ENCODE peak calls at places on chromosomes 2 and 18, in nine cellular contexts. One of them, this sample, is unnamed.

GRCh38 chr2:3283206-3283605 is 94.4 kb downstream of the EIPR1 start:
- DNase-seq in IMR-90: no peak
- DNase-seq in RWPE2: no peak
- DNase-seq in breast epithelium: no peak
- DNase-seq in upper lobe of right lung: no peak
- DNase-seq in OCI-LY7: no peak
- DNase-seq in upper lobe of left lung: peak; percentile 10
- DNase-seq in A549: no peak
- DNase-seq in neural progenitor cell: no peak
- DNase-seq in this sample: no peak

GRCh38 chr2:165055081-165055879 is 100.0 kb upstream of the SLC38A11 start:
- DNase-seq in upper lobe of left lung: no peak
- DNase-seq in IMR-90: peak; percentile 22
- DNase-seq in A549: peak; percentile 42
- DNase-seq in breast epithelium: no peak
- DNase-seq in neural progenitor cell: no peak
- DNase-seq in OCI-LY7: no peak
- DNase-seq in RWPE2: no peak
- DNase-seq in upper lobe of right lung: no peak
- DNase-seq in this sample: no peak

GRCh38 chr18:79203017-79203605 is 133.9 kb downstream of the ATP9B start:
- DNase-seq in RWPE2: no peak
- DNase-seq in upper lobe of right lung: no peak
- DNase-seq in neural progenitor cell: no peak
- DNase-seq in breast epithelium: no peak
- DNase-seq in IMR-90: peak; percentile 50
- DNase-seq in A549: no peak
- DNase-seq in upper lobe of left lung: no peak
- DNase-seq in OCI-LY7: no peak
- DNase-seq in this sample: no peak

GRCh38 chr2:98881153-98881650 is 54.8 kb downstream of the CRACDL start:
- DNase-seq in A549: no peak
- DNase-seq in upper lobe of left lung: no peak
- DNase-seq in upper lobe of right lung: peak; percentile 44
- DNase-seq in breast epithelium: no peak
- DNase-seq in IMR-90: no peak
- DNase-seq in OCI-LY7: no peak
- DNase-seq in neural progenitor cell: no peak
- DNase-seq in RWPE2: no peak
- DNase-seq in this sample: no peak

GRCh38 chr2:159163935-159164334 is 122.6 kb downstream of the WDSUB1 start:
- DNase-seq in RWPE2: no peak
- DNase-seq in upper lobe of right lung: no peak
- DNase-seq in IMR-90: no peak
- DNase-seq in A549: no peak
- DNase-seq in OCI-LY7: no peak
- DNase-seq in upper lobe of left lung: no peak
- DNase-seq in breast epithelium: no peak
- DNase-seq in neural progenitor cell: no peak
- DNase-seq in this sample: no peak

GRCh38 chr2:140457483-140457882 is 1673.3 kb downstream of the LRP1B start:
- DNase-seq in upper lobe of left lung: no peak
- DNase-seq in breast epithelium: no peak
- DNase-seq in neural progenitor cell: no peak
- DNase-seq in IMR-90: no peak
- DNase-seq in OCI-LY7: no peak
- DNase-seq in upper lobe of right lung: no peak
- DNase-seq in A549: no peak
- DNase-seq in RWPE2: no peak
- DNase-seq in this sample: no peak

GRCh38 chr2:228433706-228434105 is 252.2 kb upstream of the SPHKAP start:
- DNase-seq in neural progenitor cell: no peak
- DNase-seq in A549: no peak
- DNase-seq in upper lobe of right lung: no peak
- DNase-seq in upper lobe of left lung: no peak
- DNase-seq in breast epithelium: no peak
- DNase-seq in OCI-LY7: no peak
- DNase-seq in RWPE2: no peak
- DNase-seq in IMR-90: no peak
- DNase-seq in this sample: no peak

GRCh38 chr2:230899287-230899686 is 25.8 kb downstream of the GPR55 start:
- DNase-seq in A549: no peak
- DNase-seq in IMR-90: no peak
- DNase-seq in neural progenitor cell: peak; percentile 39
- DNase-seq in breast epithelium: no peak
- DNase-seq in upper lobe of left lung: peak; percentile 1
- DNase-seq in OCI-LY7: no peak
- DNase-seq in upper lobe of right lung: no peak
- DNase-seq in RWPE2: no peak
- DNase-seq in this sample: no peak

GRCh38 chr2:70643715-70644114 is 90.1 kb upstream of the TGFA start:
- DNase-seq in breast epithelium: no peak
- DNase-seq in neural progenitor cell: peak; percentile 62
- DNase-seq in OCI-LY7: peak; percentile 7
- DNase-seq in A549: peak; percentile 68
- DNase-seq in upper lobe of right lung: no peak
- DNase-seq in IMR-90: no peak
- DNase-seq in upper lobe of left lung: no peak
- DNase-seq in RWPE2: no peak
- DNase-seq in this sample: no peak

GRCh38 chr2:8457092-8457481 is 224.8 kb upstream of the ID2 start:
- DNase-seq in OCI-LY7: no peak
- DNase-seq in A549: no peak
- DNase-seq in neural progenitor cell: no peak
- DNase-seq in upper lobe of right lung: peak; percentile 72
- DNase-seq in breast epithelium: no peak
- DNase-seq in RWPE2: no peak
- DNase-seq in IMR-90: no peak
- DNase-seq in upper lobe of left lung: no peak
- DNase-seq in this sample: no peak

GRCh38 chr2:231387904-231388724 is 7.4 kb upstream of the B3GNT7 start:
- DNase-seq in breast epithelium: peak; percentile 40
- DNase-seq in neural progenitor cell: no peak
- DNase-seq in upper lobe of left lung: no peak
- DNase-seq in upper lobe of right lung: no peak
- DNase-seq in OCI-LY7: no peak
- DNase-seq in A549: no peak
- DNase-seq in RWPE2: no peak
- DNase-seq in IMR-90: peak; percentile 56
- DNase-seq in this sample: peak; percentile 64

GRCh38 chr18:23121133-23121532 is 14.2 kb upstream of the CABLES1 start:
- DNase-seq in RWPE2: no peak
- DNase-seq in breast epithelium: no peak
- DNase-seq in A549: no peak
- DNase-seq in upper lobe of right lung: no peak
- DNase-seq in upper lobe of left lung: no peak
- DNase-seq in OCI-LY7: no peak
- DNase-seq in neural progenitor cell: no peak
- DNase-seq in IMR-90: no peak
- DNase-seq in this sample: no peak

GRCh38 chr2:128325665-128326181 is 7.1 kb upstream of the HS6ST1 start:
- DNase-seq in RWPE2: no peak
- DNase-seq in breast epithelium: peak; percentile 53
- DNase-seq in A549: no peak
- DNase-seq in upper lobe of right lung: no peak
- DNase-seq in neural progenitor cell: no peak
- DNase-seq in OCI-LY7: no peak
- DNase-seq in upper lobe of left lung: no peak
- DNase-seq in IMR-90: no peak
- DNase-seq in this sample: peak; percentile 53
- H3K27ac ChIP-seq in RWPE2: no peak overlapping the region
- H3K27ac ChIP-seq in breast epithelium: peak overlapping the region; percentile 45
- H3K27ac ChIP-seq in A549: no peak overlapping the region
- H3K27ac ChIP-seq in upper lobe of right lung: no peak overlapping the region
- H3K27ac ChIP-seq in neural progenitor cell: no peak overlapping the region
- H3K27ac ChIP-seq in OCI-LY7: no peak overlapping the region
- H3K27ac ChIP-seq in upper lobe of left lung: no peak overlapping the region
- H3K27ac ChIP-seq in IMR-90: no peak overlapping the region
- H3K27ac ChIP-seq in this sample: peak overlapping the region; percentile 77

GRCh38 chr2:104472076-104472475 is 381.8 kb upstream of the POU3F3 start:
- DNase-seq in A549: no peak
- DNase-seq in RWPE2: no peak
- DNase-seq in neural progenitor cell: peak; percentile 28
- DNase-seq in upper lobe of right lung: no peak
- DNase-seq in IMR-90: no peak
- DNase-seq in OCI-LY7: no peak
- DNase-seq in upper lobe of left lung: no peak
- DNase-seq in breast epithelium: no peak
- DNase-seq in this sample: no peak
- H3K4me3 ChIP-seq in A549: no peak overlapping the region
- H3K4me3 ChIP-seq in RWPE2: no peak overlapping the region
- H3K4me3 ChIP-seq in neural progenitor cell: no peak overlapping the region
- H3K4me3 ChIP-seq in upper lobe of right lung: no peak overlapping the region
- H3K4me3 ChIP-seq in IMR-90: no peak overlapping the region
- H3K4me3 ChIP-seq in OCI-LY7: no peak overlapping the region
- H3K4me3 ChIP-seq in upper lobe of left lung: no peak overlapping the region
- H3K4me3 ChIP-seq in breast epithelium: no peak overlapping the region
- H3K4me3 ChIP-seq in this sample: no peak overlapping the region

GRCh38 chr2:85650456-85650855 is 17.5 kb downstream of the SFTPB start:
- DNase-seq in A549: no peak
- DNase-seq in RWPE2: no peak
- DNase-seq in upper lobe of right lung: no peak
- DNase-seq in OCI-LY7: no peak
- DNase-seq in IMR-90: no peak
- DNase-seq in breast epithelium: no peak
- DNase-seq in upper lobe of left lung: no peak
- DNase-seq in neural progenitor cell: no peak
- DNase-seq in this sample: no peak

GRCh38 chr2:85649201-85650190 is 18.5 kb downstream of the SFTPB start:
- DNase-seq in A549: peak; percentile 76
- DNase-seq in breast epithelium: no peak
- DNase-seq in upper lobe of right lung: no peak
- DNase-seq in neural progenitor cell: no peak
- DNase-seq in RWPE2: no peak
- DNase-seq in OCI-LY7: no peak
- DNase-seq in IMR-90: peak; percentile 79
- DNase-seq in upper lobe of left lung: no peak
- DNase-seq in this sample: no peak

GRCh38 chr2:85651097-85651496 is 16.9 kb downstream of the SFTPB start:
- DNase-seq in upper lobe of right lung: no peak
- DNase-seq in breast epithelium: no peak
- DNase-seq in RWPE2: no peak
- DNase-seq in A549: no peak
- DNase-seq in upper lobe of left lung: no peak
- DNase-seq in IMR-90: no peak
- DNase-seq in OCI-LY7: no peak
- DNase-seq in neural progenitor cell: no peak
- DNase-seq in this sample: no peak

GRCh38 chr2:85647823-85648526 is 20.0 kb downstream of the SFTPB start:
- DNase-seq in RWPE2: no peak
- DNase-seq in upper lobe of right lung: no peak
- DNase-seq in upper lobe of left lung: no peak
- DNase-seq in breast epithelium: no peak
- DNase-seq in A549: no peak
- DNase-seq in OCI-LY7: no peak
- DNase-seq in neural progenitor cell: no peak
- DNase-seq in IMR-90: no peak
- DNase-seq in this sample: no peak

DNA sequence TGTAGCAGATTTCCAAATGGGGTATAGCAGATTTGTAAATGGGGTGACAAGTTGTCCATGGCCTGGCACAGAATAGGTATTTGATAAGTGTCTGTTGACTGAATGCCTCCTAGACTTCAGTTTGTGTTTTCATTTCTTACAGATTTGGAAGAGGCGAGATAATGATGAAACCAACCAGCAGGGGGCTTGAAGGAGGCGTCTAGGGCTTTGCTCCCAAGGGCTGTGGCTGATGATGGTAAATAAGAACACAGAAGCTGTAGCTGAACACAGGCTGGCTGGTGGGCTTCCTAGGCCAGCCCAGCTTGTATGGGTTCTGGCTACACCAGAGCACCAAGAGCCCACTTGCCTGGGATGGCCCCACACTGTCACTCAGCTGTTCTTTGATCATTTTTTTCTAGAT is 19.4 kb downstream of the SFTPB start:
- DNase-seq in A549: peak; percentile 72
- DNase-seq in upper lobe of right lung: no peak
- DNase-seq in neural progenitor cell: peak; percentile 18
- DNase-seq in upper lobe of left lung: no peak
- DNase-seq in IMR-90: peak; percentile 70
- DNase-seq in RWPE2: no peak
- DNase-seq in breast epithelium: no peak
- DNase-seq in OCI-LY7: peak; percentile 32
- DNase-seq in this sample: no peak
- TF ChIP-seq CTCF in A549: peak; percentile 71
- TF ChIP-seq CTCF in upper lobe of right lung: peak; percentile 49
- TF ChIP-seq CTCF in neural progenitor cell: peak; percentile 38
- TF ChIP-seq CTCF in upper lobe of left lung: peak; percentile 37
- TF ChIP-seq CTCF in IMR-90: peak; percentile 65
- TF ChIP-seq CTCF in RWPE2: peak; percentile 39
- TF ChIP-seq CTCF in breast epithelium: no peak
- TF ChIP-seq CTCF in OCI-LY7: peak; percentile 75
- TF ChIP-seq CTCF in this sample: peak; percentile 57

GRCh38 chr18:50610349-50610748 is 50.5 kb downstream of the MAPK4 start:
- DNase-seq in OCI-LY7: no peak
- DNase-seq in neural progenitor cell: no peak
- DNase-seq in IMR-90: no peak
- DNase-seq in A549: peak; percentile 7
- DNase-seq in upper lobe of right lung: no peak
- DNase-seq in upper lobe of left lung: no peak
- DNase-seq in breast epithelium: no peak
- DNase-seq in RWPE2: no peak
- DNase-seq in this sample: no peak

GRCh38 chr18:50607374-50607933 is 47.6 kb downstream of the MAPK4 start:
- DNase-seq in RWPE2: no peak
- DNase-seq in A549: no peak
- DNase-seq in IMR-90: no peak
- DNase-seq in breast epithelium: no peak
- DNase-seq in neural progenitor cell: no peak
- DNase-seq in OCI-LY7: no peak
- DNase-seq in upper lobe of right lung: no peak
- DNase-seq in upper lobe of left lung: no peak
- DNase-seq in this sample: no peak

GRCh38 chr18:50614838-50615237 is 55.0 kb downstream of the MAPK4 start:
- DNase-seq in breast epithelium: peak; percentile 87
- DNase-seq in IMR-90: no peak
- DNase-seq in RWPE2: no peak
- DNase-seq in upper lobe of left lung: peak; percentile 79
- DNase-seq in upper lobe of right lung: peak; percentile 70
- DNase-seq in neural progenitor cell: no peak
- DNase-seq in A549: peak; percentile 34
- DNase-seq in OCI-LY7: no peak
- DNase-seq in this sample: no peak

GRCh38 chr18:50606609-50607008 is 46.7 kb downstream of the MAPK4 start:
- DNase-seq in RWPE2: no peak
- DNase-seq in IMR-90: no peak
- DNase-seq in breast epithelium: no peak
- DNase-seq in upper lobe of right lung: no peak
- DNase-seq in A549: no peak
- DNase-seq in OCI-LY7: no peak
- DNase-seq in neural progenitor cell: no peak
- DNase-seq in upper lobe of left lung: no peak
- DNase-seq in this sample: no peak

DNA sequence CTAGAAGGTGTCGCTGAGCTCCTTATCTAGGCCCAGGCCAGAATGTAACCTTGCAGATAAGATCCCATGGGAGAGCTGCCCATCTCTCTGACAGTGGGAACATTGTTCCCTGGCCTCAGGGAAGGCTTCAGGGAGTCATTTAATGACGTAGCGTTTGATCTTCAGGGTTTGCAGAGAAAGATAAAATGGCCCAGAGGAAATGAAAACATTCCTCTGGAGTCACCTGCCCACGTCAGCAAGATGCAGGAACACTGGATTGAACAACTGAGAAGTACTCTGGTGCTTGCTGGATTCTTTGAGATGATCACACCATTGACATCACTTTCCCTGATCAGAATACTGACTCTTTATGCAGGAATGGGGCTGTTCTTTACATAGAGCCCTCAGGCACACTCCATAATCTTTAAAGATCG is 51.6 kb downstream of the MAPK4 start:
- DNase-seq in OCI-LY7: no peak
- DNase-seq in RWPE2: no peak
- DNase-seq in breast epithelium: no peak
- DNase-seq in upper lobe of left lung: no peak
- DNase-seq in A549: peak; percentile 13
- DNase-seq in neural progenitor cell: no peak
- DNase-seq in IMR-90: no peak
- DNase-seq in upper lobe of right lung: no peak
- DNase-seq in this sample: no peak
- H3K27ac ChIP-seq in OCI-LY7: no peak overlapping the region
- H3K27ac ChIP-seq in RWPE2: peak overlapping the region; percentile 39
- H3K27ac ChIP-seq in breast epithelium: no peak overlapping the region
- H3K27ac ChIP-seq in upper lobe of left lung: no peak overlapping the region
- H3K27ac ChIP-seq in A549: no peak overlapping the region
- H3K27ac ChIP-seq in neural progenitor cell: no peak overlapping the region
- H3K27ac ChIP-seq in IMR-90: no peak overlapping the region
- H3K27ac ChIP-seq in upper lobe of right lung: no peak overlapping the region
- H3K27ac ChIP-seq in this sample: peak overlapping the region; percentile 21